ENCODE peak calls at places on chromosome 11, in seven cellular contexts. One of them, this sample, is unnamed.

GRCh38 chr11:539971-540481 is 2.7 kb downstream of the LRRC56 start:
- DNase-seq in EH: no peak
- DNase-seq in HCT116: no peak
- DNase-seq in NCI-H526 treated with DMSO at 0.1 percent for 48 hours: no peak
- DNase-seq in hypothalamus: no peak
- DNase-seq in spleen: peak
- DNase-seq in CD4-positive, alpha-beta memory T cell: peak
- DNase-seq in this sample: peak

GRCh38 chr11:128786507-128786906 is 80.6 kb downstream of the KCNJ1 start:
- DNase-seq in CD4-positive, alpha-beta memory T cell: no peak
- DNase-seq in hypothalamus: no peak
- DNase-seq in spleen: no peak
- DNase-seq in NCI-H526 treated with DMSO at 0.1 percent for 48 hours: peak
- DNase-seq in HCT116: no peak
- DNase-seq in EH: peak
- DNase-seq in this sample: no peak

GRCh38 chr11:103637250-103637649 is 399.2 kb upstream of the DDI1 start:
- DNase-seq in NCI-H526 treated with DMSO at 0.1 percent for 48 hours: no peak
- DNase-seq in CD4-positive, alpha-beta memory T cell: no peak
- DNase-seq in EH: peak
- DNase-seq in hypothalamus: no peak
- DNase-seq in HCT116: no peak
- DNase-seq in spleen: no peak
- DNase-seq in this sample: no peak

GRCh38 chr11:111097191-111097590 is 148.3 kb upstream of the POU2AF2 start:
- DNase-seq in hypothalamus: no peak
- DNase-seq in spleen: no peak
- DNase-seq in NCI-H526 treated with DMSO at 0.1 percent for 48 hours: no peak
- DNase-seq in CD4-positive, alpha-beta memory T cell: no peak
- DNase-seq in EH: peak
- DNase-seq in HCT116: peak
- DNase-seq in this sample: peak

GRCh38 chr11:13127161-13127560 is 118.0 kb downstream of the RASSF10 start:
- DNase-seq in CD4-positive, alpha-beta memory T cell: no peak
- DNase-seq in HCT116: no peak
- DNase-seq in hypothalamus: no peak
- DNase-seq in EH: no peak
- DNase-seq in spleen: no peak
- DNase-seq in NCI-H526 treated with DMSO at 0.1 percent for 48 hours: no peak
- DNase-seq in this sample: no peak

GRCh38 chr11:58318532-58318931 is 40.3 kb downstream of the OR5B17 start:
- DNase-seq in HCT116: no peak
- DNase-seq in EH: peak
- DNase-seq in CD4-positive, alpha-beta memory T cell: no peak
- DNase-seq in hypothalamus: no peak
- DNase-seq in NCI-H526 treated with DMSO at 0.1 percent for 48 hours: no peak
- DNase-seq in spleen: no peak
- DNase-seq in this sample: no peak

GRCh38 chr11:45017329-45017728 is 66.6 kb upstream of the TP53I11 start:
- DNase-seq in spleen: no peak
- DNase-seq in CD4-positive, alpha-beta memory T cell: no peak
- DNase-seq in HCT116: no peak
- DNase-seq in NCI-H526 treated with DMSO at 0.1 percent for 48 hours: no peak
- DNase-seq in hypothalamus: no peak
- DNase-seq in EH: no peak
- DNase-seq in this sample: no peak

GRCh38 chr11:119134389-119134978 is 13.1 kb downstream of the HINFP start:
- DNase-seq in hypothalamus: no peak
- DNase-seq in EH: no peak
- DNase-seq in CD4-positive, alpha-beta memory T cell: no peak
- DNase-seq in NCI-H526 treated with DMSO at 0.1 percent for 48 hours: no peak
- DNase-seq in HCT116: no peak
- DNase-seq in spleen: no peak
- DNase-seq in this sample: no peak

GRCh38 chr11:36056160-36056751 is 112.4 kb downstream of the LDLRAD3 start:
- DNase-seq in NCI-H526 treated with DMSO at 0.1 percent for 48 hours: no peak
- DNase-seq in hypothalamus: no peak
- DNase-seq in spleen: no peak
- DNase-seq in HCT116: no peak
- DNase-seq in CD4-positive, alpha-beta memory T cell: no peak
- DNase-seq in EH: peak
- DNase-seq in this sample: no peak

GRCh38 chr11:95516786-95517185 is 272.8 kb downstream of the FAM76B start:
- DNase-seq in HCT116: no peak
- DNase-seq in EH: peak
- DNase-seq in CD4-positive, alpha-beta memory T cell: no peak
- DNase-seq in hypothalamus: no peak
- DNase-seq in spleen: no peak
- DNase-seq in NCI-H526 treated with DMSO at 0.1 percent for 48 hours: no peak
- DNase-seq in this sample: no peak

GRCh38 chr11:35272391-35272821 is 133.4 kb downstream of the CD44 start:
- DNase-seq in EH: no peak
- DNase-seq in hypothalamus: no peak
- DNase-seq in NCI-H526 treated with DMSO at 0.1 percent for 48 hours: no peak
- DNase-seq in HCT116: no peak
- DNase-seq in spleen: no peak
- DNase-seq in CD4-positive, alpha-beta memory T cell: peak
- DNase-seq in this sample: no peak

GRCh38 chr11:86740628-86741488 is 59.5 kb upstream of the PRSS23 start:
- DNase-seq in NCI-H526 treated with DMSO at 0.1 percent for 48 hours: peak
- DNase-seq in hypothalamus: no peak
- DNase-seq in spleen: no peak
- DNase-seq in CD4-positive, alpha-beta memory T cell: no peak
- DNase-seq in EH: peak
- DNase-seq in HCT116: peak
- DNase-seq in this sample: no peak

GRCh38 chr11:2342557-2342956 is 34.6 kb upstream of the CD81 start:
- DNase-seq in EH: no peak
- DNase-seq in CD4-positive, alpha-beta memory T cell: no peak
- DNase-seq in spleen: no peak
- DNase-seq in NCI-H526 treated with DMSO at 0.1 percent for 48 hours: no peak
- DNase-seq in HCT116: no peak
- DNase-seq in hypothalamus: no peak
- DNase-seq in this sample: peak

GRCh38 chr11:59572091-59572490 is 43.5 kb downstream of the OSBP start:
- DNase-seq in spleen: no peak
- DNase-seq in hypothalamus: no peak
- DNase-seq in EH: no peak
- DNase-seq in NCI-H526 treated with DMSO at 0.1 percent for 48 hours: no peak
- DNase-seq in CD4-positive, alpha-beta memory T cell: no peak
- DNase-seq in HCT116: no peak
- DNase-seq in this sample: no peak

GRCh38 chr11:14974021-14974698 is 2.0 kb upstream of the CALCA start:
- DNase-seq in spleen: no peak
- DNase-seq in HCT116: no peak
- DNase-seq in EH: no peak
- DNase-seq in NCI-H526 treated with DMSO at 0.1 percent for 48 hours: no peak
- DNase-seq in hypothalamus: no peak
- DNase-seq in CD4-positive, alpha-beta memory T cell: no peak
- DNase-seq in this sample: no peak

GRCh38 chr11:74030668-74031309 is 21.9 kb upstream of the UCP3 start:
- DNase-seq in NCI-H526 treated with DMSO at 0.1 percent for 48 hours: no peak
- DNase-seq in EH: no peak
- DNase-seq in CD4-positive, alpha-beta memory T cell: no peak
- DNase-seq in hypothalamus: no peak
- DNase-seq in HCT116: no peak
- DNase-seq in spleen: no peak
- DNase-seq in this sample: no peak

GRCh38 chr11:128575956-128576340 is 11.4 kb downstream of the ETS1 start:
- DNase-seq in NCI-H526 treated with DMSO at 0.1 percent for 48 hours: no peak
- DNase-seq in CD4-positive, alpha-beta memory T cell: no peak
- DNase-seq in hypothalamus: no peak
- DNase-seq in HCT116: no peak
- DNase-seq in EH: peak
- DNase-seq in spleen: no peak
- DNase-seq in this sample: no peak

GRCh38 chr11:65967329-65967934 is 5.9 kb downstream of the SART1 start:
- DNase-seq in EH: no peak
- DNase-seq in spleen: no peak
- DNase-seq in HCT116: no peak
- DNase-seq in hypothalamus: no peak
- DNase-seq in NCI-H526 treated with DMSO at 0.1 percent for 48 hours: no peak
- DNase-seq in CD4-positive, alpha-beta memory T cell: no peak
- DNase-seq in this sample: no peak

GRCh38 chr11:108872781-108873291 is 208.0 kb downstream of the DDX10 start:
- DNase-seq in hypothalamus: no peak
- DNase-seq in NCI-H526 treated with DMSO at 0.1 percent for 48 hours: no peak
- DNase-seq in spleen: no peak
- DNase-seq in EH: peak
- DNase-seq in HCT116: no peak
- DNase-seq in CD4-positive, alpha-beta memory T cell: no peak
- DNase-seq in this sample: no peak

GRCh38 chr11:45252134-45252856 is 33.8 kb downstream of the SYT13 start:
- DNase-seq in HCT116: peak
- DNase-seq in EH: peak
- DNase-seq in hypothalamus: no peak
- DNase-seq in spleen: no peak
- DNase-seq in NCI-H526 treated with DMSO at 0.1 percent for 48 hours: no peak
- DNase-seq in CD4-positive, alpha-beta memory T cell: no peak
- DNase-seq in this sample: peak

This sample was measured in upper lobe of right lung.